ENCODE peak calls at places on chromosomes 5 and 9, in six cellular contexts. P, C, F, X, D and G are unnamed samples.

GRCh38 chr5:114101153-114101552 is 260.7 kb upstream of the KCNN2 start:
- DNase-seq in P (no peak), C (no peak), F (peak), X (no peak), D (no peak), G (no peak)

GRCh38 chr5:107376546-107377276 is 294.0 kb downstream of the EFNA5 start:
- DNase-seq in P (no peak), C (no peak), F (no peak), X (no peak), D (no peak), G (no peak)

GRCh38 chr5:62305715-62306493 is at the start of gene KIF2A:
- DNase-seq in P (peak), C (peak), F (peak), X (peak), D (peak), G (peak)

GRCh38 chr5:113242481-113243348 is 192.1 kb downstream of the TSSK1B start:
- DNase-seq in P (no peak), C (no peak), F (no peak), X (no peak), D (no peak), G (no peak)

GRCh38 chr5:159190170-159190569 is 19.2 kb downstream of the RNF145 start:
- DNase-seq in P (no peak), C (no peak), F (no peak), X (no peak), D (no peak), G (no peak)

GRCh38 chr5:132753135-132753987 is 6.1 kb downstream of the CCNI2 start:
- DNase-seq in P (no peak), C (peak), F (no peak), X (no peak), D (no peak), G (peak)

GRCh38 chr5:21802869-21803490 is 1050.2 kb downstream of the CDH12 start:
- DNase-seq in P (no peak), C (no peak), F (peak), X (no peak), D (no peak), G (no peak)

GRCh38 chr5:28156981-28157380 is 1118.6 kb upstream of the CDH9 start:
- DNase-seq in P (no peak), C (no peak), F (no peak), X (no peak), D (no peak), G (no peak)

GRCh38 chr5:55591671-55592070 is 56.9 kb upstream of the PLPP1 start:
- DNase-seq in P (no peak), C (no peak), F (no peak), X (no peak), D (no peak), G (no peak)

GRCh38 chr5:54270326-54270725 is 40.0 kb downstream of the ARL15 start:
- DNase-seq in P (no peak), C (no peak), F (no peak), X (no peak), D (no peak), G (no peak)

GRCh38 chr9:114432323-114433067 is 44.7 kb upstream of the AKNA start:
- DNase-seq in P (no peak), C (no peak), F (no peak), X (no peak), D (no peak), G (no peak)

GRCh38 chr9:122377241-122378164 is 6.7 kb downstream of the PTGS1 start:
- DNase-seq in P (no peak), C (no peak), F (no peak), X (no peak), D (no peak), G (no peak)

GRCh38 chr9:116641292-116642059 is 45.6 kb upstream of the TRIM32 start:
- DNase-seq in P (no peak), C (no peak), F (no peak), X (no peak), D (no peak), G (no peak)

GRCh38 chr5:144189800-144190429 is 19.2 kb downstream of the KCTD16 start:
- DNase-seq in P (peak), C (no peak), F (peak), X (peak), D (no peak), G (no peak)

GRCh38 chr5:168607946-168608345 is 28.8 kb upstream of the PANK3 start:
- DNase-seq in P (no peak), C (no peak), F (no peak), X (no peak), D (no peak), G (no peak)

GRCh38 chr5:157543825-157544622 is 31.6 kb downstream of the ADAM19 start:
- DNase-seq in P (no peak), C (no peak), F (peak), X (no peak), D (peak), G (no peak)

GRCh38 chr5:116771466-116772151 is 197.0 kb upstream of the SEMA6A start:
- DNase-seq in P (no peak), C (no peak), F (no peak), X (no peak), D (no peak), G (no peak)

GRCh38 chr5:134097221-134097620 is 17.3 kb upstream of the TCF7 start:
- DNase-seq in P (no peak), C (no peak), F (peak), X (no peak), D (no peak), G (no peak)

GRCh38 chr5:98794414-98795080 is 21.1 kb downstream of the RGMB start:
- DNase-seq in P (no peak), C (no peak), F (peak), X (no peak), D (no peak), G (no peak)

GRCh38 chr9:76218151-76218867 is 175.9 kb downstream of the RFK start:
- DNase-seq in P (no peak), C (no peak), F (no peak), X (no peak), D (no peak), G (no peak)

GRCh38 chr9:93326654-93327053 is 124.8 kb upstream of the FAM120A start:
- DNase-seq in P (no peak), C (no peak), F (no peak), X (no peak), D (no peak), G (no peak)

GRCh38 chr5:14959443-14960119 is 88.0 kb upstream of the ANKH start:
- DNase-seq in P (no peak), C (no peak), F (no peak), X (no peak), D (no peak), G (no peak)

GRCh38 chr5:137281201-137281600 is 217.9 kb downstream of the SPOCK1 start:
- DNase-seq in P (no peak), C (no peak), F (no peak), X (no peak), D (no peak), G (no peak)

GRCh38 chr9:136787690-136788400 is 3.3 kb upstream of the TMEM141 start:
- DNase-seq in P (peak), C (peak), F (peak), X (peak), D (peak), G (no peak)

GRCh38 chr5:159038907-159039306 is 60.8 kb downstream of the EBF1 start:
- DNase-seq in P (no peak), C (no peak), F (peak), X (no peak), D (no peak), G (no peak)

GRCh38 chr9:132268725-132269352 is 85.9 kb downstream of the SETX start:
- DNase-seq in P (peak), C (peak), F (peak), X (peak), D (peak), G (peak)
- H3K27ac ChIP-seq in P (no peak), C (peak), F (no peak), X (no peak), D (no peak), G (no peak)

GRCh38 chr9:74527718-74528117 is 30.6 kb downstream of the RORB start:
- DNase-seq in P (no peak), C (no peak), F (no peak), X (no peak), D (no peak), G (no peak)

GRCh38 chr9:74524289-74524688 is 27.2 kb downstream of the RORB start:
- DNase-seq in P (no peak), C (no peak), F (no peak), X (no peak), D (no peak), G (no peak)

GRCh38 chr9:74528207-74528606 is 31.1 kb downstream of the RORB start:
- DNase-seq in P (no peak), C (no peak), F (no peak), X (no peak), D (no peak), G (no peak)

GRCh38 chr9:74521009-74521408 is 23.9 kb downstream of the RORB start:
- DNase-seq in P (no peak), C (no peak), F (no peak), X (no peak), D (no peak), G (no peak)

GRCh38 chr9:74526215-74526614 is 29.1 kb downstream of the RORB start:
- DNase-seq in P (no peak), C (no peak), F (no peak), X (no peak), D (no peak), G (no peak)
- H3K27ac ChIP-seq in P (no peak), C (peak), F (no peak), X (no peak), D (no peak), G (no peak)

GRCh38 chr5:94072116-94072515 is 330.7 kb upstream of the POU5F2 start:
- DNase-seq in P (no peak), C (no peak), F (no peak), X (no peak), D (no peak), G (no peak)
- H3K27ac ChIP-seq in P (no peak), C (no peak), F (no peak), X (no peak), D (no peak), G (no peak)

DNA sequence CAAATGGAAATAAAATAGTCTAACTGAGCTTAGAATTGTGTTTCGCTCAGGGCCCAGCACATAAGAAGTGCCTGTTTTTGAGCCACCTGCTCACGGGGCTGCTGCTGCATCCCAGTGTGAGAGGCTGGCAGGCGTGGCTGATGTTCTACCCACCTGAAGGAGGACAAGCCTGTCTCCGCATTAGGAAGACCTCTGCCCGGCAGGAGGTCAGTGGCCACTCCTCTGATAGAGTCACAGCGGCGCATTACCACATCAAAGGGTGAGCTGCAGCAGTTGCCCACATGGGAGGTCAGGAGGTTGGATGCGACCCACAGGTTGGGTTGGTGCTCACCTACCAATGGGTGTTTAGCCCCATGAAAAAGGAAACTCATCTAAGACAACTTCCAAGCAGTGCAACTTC is 3.7 kb upstream of the SLC6A7 start:
- DNase-seq in P (no peak), C (no peak), F (no peak), X (no peak), D (no peak), G (no peak)
- H3K27ac ChIP-seq in P (no peak), C (no peak), F (no peak), X (peak), D (no peak), G (no peak)